ENCODE peak calls at places on chromosomes 13 and 19, in four cellular contexts. I, U, B and F are unnamed samples.

GRCh38 chr19:58181902-58182576 is 822 bp upstream of the ZNF274 start:
- DNase-seq in B (peak), U (peak), I (no peak), F (no peak)

GRCh38 chr13:110421696-110422395 is 114.8 kb downstream of the COL4A2 start:
- DNase-seq in I (no peak), U (no peak), B (no peak), F (no peak)

GRCh38 chr19:47020992-47021496 is 1.4 kb downstream of the NPAS1 start:
- DNase-seq in I (no peak), B (no peak), U (no peak), F (no peak)

GRCh38 chr13:51237887-51238286 is 15.7 kb downstream of the FAM124A start:
- DNase-seq in B (no peak), U (no peak), I (no peak), F (no peak)

GRCh38 chr19:10299545-10300458 is 9.8 kb downstream of the ZGLP1 start:
- DNase-seq in B (no peak), I (no peak), U (peak), F (no peak)

GRCh38 chr13:27161980-27162379 is 9.6 kb downstream of the USP12 start:
- DNase-seq in I (no peak), B (no peak), U (no peak), F (no peak)

GRCh38 chr13:78102121-78102677 is 183.6 kb upstream of the EDNRB start:
- DNase-seq in B (peak), I (no peak), U (no peak), F (no peak)

GRCh38 chr13:106161186-106161585 is 374.3 kb downstream of the EFNB2 start:
- DNase-seq in I (no peak), U (no peak), B (no peak), F (no peak)

GRCh38 chr13:104008571-104009435 is 942.6 kb upstream of the SLC10A2 start:
- DNase-seq in B (no peak), I (no peak), U (no peak), F (no peak)

GRCh38 chr13:20939662-20940061 is 37.1 kb upstream of the XPO4 start:
- DNase-seq in B (peak), I (no peak), U (no peak), F (no peak)

GRCh38 chr19:18655173-18655844 is 18.5 kb downstream of the KLHL26 start:
- DNase-seq in B (no peak), U (no peak), I (no peak), F (no peak)

GRCh38 chr13:72959643-72960042 is 99.2 kb upstream of the KLF5 start:
- DNase-seq in B (no peak), I (no peak), U (no peak), F (no peak)

GRCh38 chr19:46206176-46206575 is 23.4 kb upstream of the IGFL1 start:
- DNase-seq in I (no peak), B (peak), U (no peak), F (no peak)

GRCh38 chr19:41940443-41941409 is 12.5 kb upstream of the ERFL start:
- DNase-seq in U (no peak), I (no peak), B (no peak), F (no peak)

GRCh38 chr13:53788286-53788685 is 759.7 kb downstream of the OLFM4 start:
- DNase-seq in I (no peak), B (no peak), U (no peak), F (no peak)

GRCh38 chr13:25906211-25906661 is 145.6 kb downstream of the SHISA2 start:
- DNase-seq in I (no peak), B (no peak), U (no peak), F (no peak)

GRCh38 chr13:49419292-49419691 is 24.6 kb downstream of the CAB39L start:
- DNase-seq in I (no peak), B (no peak), U (no peak), F (no peak)

GRCh38 chr13:98746968-98747367 is 5.5 kb downstream of the SLC15A1 start:
- DNase-seq in B (no peak), I (no peak), U (no peak), F (no peak)

GRCh38 chr19:47351545-47351944 is 2.4 kb downstream of the DHX34 start:
- DNase-seq in B (no peak), I (no peak), U (no peak), F (no peak)

GRCh38 chr13:29434217-29434940 is 161.1 kb downstream of the SLC7A1 start:
- DNase-seq in I (no peak), B (no peak), U (no peak), F (no peak)

GRCh38 chr19:38304866-38305429 is 897 bp downstream of the C19orf33 start:
- DNase-seq in I (peak), U (no peak), B (no peak), F (no peak)

GRCh38 chr19:43465468-43466120 is at the start of gene LYPD3:
- DNase-seq in U (no peak), B (no peak), I (no peak), F (no peak)

GRCh38 chr19:16066611-16067104 is 9.6 kb upstream of the TPM4 start:
- DNase-seq in I (peak), U (no peak), B (no peak), F (peak)

GRCh38 chr19:43610493-43610892 is 1.4 kb upstream of the SRRM5 start:
- DNase-seq in B (no peak), U (no peak), I (no peak), F (no peak)

GRCh38 chr19:55069137-55069858 is 6.3 kb upstream of the RDH13 start:
- DNase-seq in U (no peak), I (peak), B (peak), F (no peak)

GRCh38 chr19:55115446-55116065 is 1.9 kb downstream of the PPP1R12C start:
- DNase-seq in B (peak), I (no peak), U (no peak), F (no peak)

GRCh38 chr19:56821675-56822074 is 18.9 kb downstream of the PEG3 start:
- DNase-seq in U (no peak), I (no peak), B (no peak), F (no peak)

DNA sequence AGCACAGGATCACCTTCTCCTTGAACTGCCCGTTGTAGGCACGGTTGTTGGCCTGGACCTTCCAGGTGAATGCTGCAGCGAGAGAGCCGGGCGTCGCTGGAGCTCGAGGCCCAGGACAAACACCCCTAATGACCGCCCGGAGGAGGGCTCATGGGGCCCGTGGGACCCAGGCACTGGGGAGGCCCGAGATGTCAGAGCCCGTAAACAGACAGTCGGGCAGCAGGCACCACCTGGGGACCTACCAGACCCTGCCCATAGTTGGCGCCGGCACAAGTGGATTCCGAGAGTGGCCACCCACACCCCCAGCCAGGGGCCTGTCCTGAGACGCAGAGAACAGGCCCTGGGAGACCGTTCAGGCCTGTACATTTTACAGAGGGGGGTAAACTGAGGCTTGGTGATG is 2.4 kb downstream of the ATP8B3 start:
- DNase-seq in U (no peak), B (no peak), I (no peak), F (no peak)
- TF ChIP-seq CTCF in U (no peak), B (no peak), I (no peak), F (no peak)

DNA sequence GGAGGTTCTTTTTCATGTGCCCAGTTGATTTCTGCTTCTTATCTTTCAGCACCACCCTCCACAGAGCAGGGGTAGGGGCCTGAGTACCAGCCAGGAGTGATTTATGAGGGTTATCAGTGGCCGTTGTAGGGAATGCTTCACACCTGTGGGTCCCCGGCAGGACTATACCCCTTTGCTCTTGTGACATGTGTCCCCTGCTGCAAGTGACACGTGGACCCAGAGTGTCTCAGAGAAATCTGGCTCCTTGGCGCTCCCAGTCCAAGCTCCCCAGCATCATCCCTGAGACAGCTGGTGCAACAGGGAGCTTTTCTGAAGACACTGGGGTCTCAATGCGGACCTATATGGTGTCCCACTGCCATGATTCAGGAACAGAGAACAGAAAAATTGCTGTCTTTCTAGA is 29.7 kb downstream of the SIAH3 start:
- DNase-seq in U (no peak), I (no peak), B (no peak), F (no peak)
- TF ChIP-seq CTCF in U (no peak), I (no peak), B (no peak), F (no peak)

GRCh38 chr19:6510618-6511017 is 8.5 kb upstream of the TUBB4A start:
- DNase-seq in U (no peak), I (no peak), B (no peak), F (no peak)
- TF ChIP-seq CTCF in U (no peak), I (no peak), B (no peak), F (no peak)

GRCh38 chr19:49118565-49119410 is at the start of gene C19orf73:
- DNase-seq in U (peak), I (peak), B (peak), F (peak)
- TF ChIP-seq CTCF in U (no peak), I (no peak), B (no peak), F (no peak)

DNA sequence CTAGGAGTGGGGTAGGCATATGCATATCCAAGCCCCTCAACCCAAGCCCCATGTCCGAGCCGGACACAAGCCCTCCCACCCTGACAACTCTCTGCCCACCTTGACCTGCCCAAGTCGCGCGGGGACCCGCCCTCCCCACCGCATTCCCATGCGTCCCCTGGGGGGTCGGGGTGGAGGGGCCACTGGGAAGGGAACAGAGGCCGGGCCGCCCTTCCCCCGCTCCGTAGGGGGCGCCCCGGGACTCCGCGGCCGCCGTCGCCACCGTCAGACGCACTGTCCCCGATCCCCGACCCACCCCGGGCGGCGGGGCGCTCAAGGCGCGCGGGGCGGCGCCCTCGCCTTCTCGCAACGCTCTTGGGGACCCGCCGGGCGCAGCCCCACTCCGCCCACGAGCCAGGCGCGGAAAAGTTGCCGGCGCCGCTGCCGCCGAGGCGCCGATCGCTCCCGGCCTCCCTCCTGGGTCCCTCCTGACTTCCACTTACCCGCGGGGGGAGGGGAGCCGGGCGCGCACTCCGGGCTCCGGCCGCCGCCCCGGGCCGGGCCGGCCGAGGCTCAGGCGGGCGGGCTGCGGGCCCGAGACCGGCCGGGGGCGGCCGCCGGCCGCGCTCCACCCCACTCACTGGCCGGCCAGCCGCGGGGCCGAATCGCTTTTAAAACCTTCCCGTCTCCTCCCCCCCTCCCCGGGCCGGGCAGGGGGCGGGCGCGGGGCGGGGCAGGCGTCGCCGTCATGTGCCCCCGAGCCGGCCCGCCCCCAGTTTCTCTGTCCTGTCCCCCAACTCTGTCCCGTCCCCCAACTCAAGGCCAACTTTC is 34.4 kb upstream of the NANOS3 start:
- DNase-seq in B (peak), U (peak), I (peak), F (no peak)
- TF ChIP-seq CTCF in B (no peak), U (no peak), I (peak), F (no peak)